ENCODE peak calls at places on chromosomes 4 and X, in ten cellular contexts. J, Z, H, F, R, P, E, B, O and A are unnamed samples.

GRCh38 chr4:168489616-168490015 is 7.2 kb upstream of the PALLD start:
- DNase-seq in E (no peak), J (no peak), P (no peak), B (no peak), H (no peak), F (no peak), Z (no peak), O (no peak), R (no peak), A (no peak)

GRCh38 chrX:35919536-35920309 is at the start of gene CFAP47:
- DNase-seq in R (no peak), H (peak), O (peak), B (peak), Z (no peak), F (peak), E (peak), J (peak), P (peak), A (no peak)

GRCh38 chr4:185238750-185239149 is 29.4 kb downstream of the SNX25 start:
- DNase-seq in O (no peak), H (no peak), Z (no peak), B (peak), P (no peak), F (no peak), J (no peak), E (no peak), R (peak), A (no peak)

GRCh38 chrX:47751670-47752069 is 85.0 kb upstream of the ZNF81 start:
- DNase-seq in P (peak), R (peak), Z (no peak), J (peak), O (peak), H (no peak), F (peak), B (no peak), E (peak), A (peak)

GRCh38 chrX:136457303-136457917 is 30.3 kb upstream of the BRS3 start:
- DNase-seq in B (no peak), Z (no peak), O (no peak), F (no peak), P (no peak), J (no peak), R (no peak), E (no peak), H (no peak), A (no peak)

GRCh38 chr4:6968496-6968895 is 58.9 kb downstream of the TBC1D14 start:
- DNase-seq in R (no peak), Z (no peak), J (no peak), B (no peak), E (no peak), H (no peak), F (no peak), P (no peak), O (no peak), A (no peak)

GRCh38 chr4:26812049-26812729 is 48.5 kb upstream of the STIM2 start:
- DNase-seq in R (peak), E (no peak), H (no peak), O (no peak), F (no peak), P (no peak), J (no peak), Z (no peak), B (no peak), A (no peak)

GRCh38 chr4:185115827-185116232 is 27.2 kb upstream of the SLC25A4 start:
- DNase-seq in B (peak), F (peak), J (peak), E (peak), O (peak), H (peak), R (peak), Z (no peak), P (peak), A (no peak)

GRCh38 chr4:4871267-4872147 is 12.0 kb downstream of the MSX1 start:
- DNase-seq in E (no peak), P (no peak), B (no peak), Z (no peak), R (no peak), H (no peak), O (peak), F (no peak), J (peak), A (no peak)
- H3K4me3 ChIP-seq in E (peak), P (no peak), B (no peak), Z (no peak), R (no peak), H (no peak), O (no peak), F (no peak), J (no peak), A (no peak)

GRCh38 chr4:41361831-41362646 is 105.3 kb downstream of the UCHL1 start:
- DNase-seq in F (no peak), E (peak), H (no peak), R (no peak), O (no peak), P (no peak), J (peak), Z (no peak), B (peak), A (no peak)

GRCh38 chr4:41362647-41363383 is 106.1 kb downstream of the UCHL1 start:
- DNase-seq in F (no peak), J (peak), R (no peak), Z (no peak), P (no peak), E (no peak), B (peak), O (peak), H (no peak), A (peak)

GRCh38 chr4:41364871-41365270 is 108.1 kb downstream of the UCHL1 start:
- DNase-seq in J (no peak), F (no peak), O (no peak), B (peak), P (no peak), Z (no peak), E (no peak), R (no peak), H (no peak), A (no peak)

GRCh38 chr4:41365726-41366125 is 109.0 kb downstream of the UCHL1 start:
- DNase-seq in H (no peak), B (no peak), E (no peak), Z (no peak), O (peak), F (no peak), P (no peak), J (no peak), R (no peak), A (no peak)

GRCh38 chr4:41363384-41363981 is 106.8 kb downstream of the UCHL1 start:
- DNase-seq in B (peak), O (peak), F (peak), R (peak), E (peak), H (peak), P (no peak), J (peak), Z (no peak), A (peak)
- H3K4me3 ChIP-seq in B (no peak), O (no peak), F (peak), R (no peak), E (peak), H (no peak), P (no peak), J (no peak), Z (no peak), A (peak)

GRCh38 chr4:67539830-67540229 is 5.5 kb downstream of the CENPC start:
- DNase-seq in P (no peak), R (no peak), H (no peak), E (no peak), Z (no peak), J (no peak), F (no peak), O (no peak), B (no peak), A (no peak)
- H3K4me3 ChIP-seq in P (no peak), R (no peak), H (no peak), E (no peak), Z (no peak), J (no peak), F (no peak), O (no peak), B (no peak), A (no peak)

DNA sequence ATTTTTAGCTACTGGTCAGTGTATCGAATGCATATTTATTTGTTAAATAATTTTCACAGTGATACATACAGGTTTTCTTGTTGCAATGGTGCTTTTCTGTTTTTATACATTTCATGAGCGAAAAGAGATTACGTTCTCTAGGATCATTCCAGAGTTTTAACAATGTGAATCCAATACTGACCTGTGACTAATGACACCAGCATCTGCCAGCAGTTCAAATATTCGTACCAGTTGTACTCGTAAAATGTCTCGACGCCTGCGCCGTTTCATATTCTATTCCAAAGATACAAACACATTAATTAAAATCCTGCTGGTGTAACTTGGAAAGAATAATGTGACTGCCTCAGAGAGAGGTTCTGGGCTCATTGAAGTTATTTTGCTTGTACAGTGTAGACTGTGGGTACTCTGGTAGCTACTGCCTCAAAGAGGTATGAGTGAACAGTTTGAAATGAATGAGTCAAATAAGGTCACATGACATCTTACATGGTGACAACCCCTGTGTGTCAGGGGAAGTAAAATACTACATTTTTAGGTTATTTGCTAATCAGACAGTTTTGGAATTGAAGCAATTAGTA is 80.7 kb downstream of the ZAR1 start:
- DNase-seq in J (no peak), F (no peak), H (peak), O (no peak), R (peak), P (no peak), E (no peak), Z (no peak), B (peak), A (no peak)
- H3K4me3 ChIP-seq in J (no peak), F (no peak), H (no peak), O (no peak), R (no peak), P (no peak), E (no peak), Z (no peak), B (no peak), A (no peak)

DNA sequence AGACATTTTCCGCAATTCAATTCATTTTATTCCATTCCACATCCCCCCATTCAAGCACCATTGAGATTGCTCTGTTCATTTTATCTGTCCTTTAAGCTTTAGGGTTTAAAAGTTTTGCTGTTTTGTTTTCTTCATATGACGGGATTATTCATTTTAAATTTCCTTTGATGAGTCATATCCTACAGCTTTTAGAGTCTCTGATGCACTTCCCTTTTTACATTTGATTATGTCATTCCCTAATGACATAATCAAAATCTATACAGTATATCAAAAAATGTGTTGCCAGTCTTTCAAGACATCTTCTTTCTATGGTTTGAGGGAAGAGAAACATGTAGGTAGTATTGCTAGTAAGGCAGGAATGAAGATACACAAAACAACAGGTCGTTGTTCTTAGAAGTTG is 456.3 kb downstream of the PDGFC start:
- DNase-seq in B (no peak), O (no peak), R (no peak), F (no peak), Z (no peak), J (no peak), H (no peak), E (no peak), P (no peak), A (no peak)
- H3K4me3 ChIP-seq in B (no peak), O (no peak), R (no peak), F (no peak), Z (no peak), J (no peak), H (no peak), E (no peak), P (no peak), A (no peak)